ENCODE peak calls at places on chromosomes 11 and 22, in five cellular contexts. U is H9, K is IMR-90, A is H1, L is mesendoderm. H is an unnamed sample.

GRCh38 chr11:103326070-103326794 is 217.0 kb downstream of the DYNC2H1 start:
- DNase-seq in U (peak), K (peak), A (peak), L (peak), H (peak)

GRCh38 chr11:111526501-111526900 is 11.9 kb downstream of the HOATZ start:
- DNase-seq in U (no peak), K (peak), A (no peak), L (peak), H (no peak)

GRCh38 chr22:29224121-29224858 is 18.6 kb downstream of the EMID1 start:
- DNase-seq in L (no peak), U (no peak), K (no peak), A (no peak), H (no peak)

GRCh38 chr11:83087035-83087434 is 15.3 kb upstream of the RAB30 start:
- DNase-seq in U (no peak), K (no peak), A (no peak), L (no peak), H (no peak)

GRCh38 chr22:45617948-45618347 is 53.7 kb upstream of the ATXN10 start:
- DNase-seq in U (no peak), A (no peak), K (no peak), L (no peak), H (no peak)

GRCh38 chr11:73963861-73964260 is 13.0 kb downstream of the DNAJB13 start:
- DNase-seq in K (no peak), L (no peak), A (no peak), U (no peak), H (no peak)

GRCh38 chr11:108693852-108694251 is 29.0 kb downstream of the DDX10 start:
- DNase-seq in A (no peak), L (no peak), K (peak), U (no peak), H (no peak)

GRCh38 chr11:64357904-64358535 is 942 bp upstream of the RPS6KA4 start:
- DNase-seq in L (no peak), U (no peak), A (peak), K (no peak), H (no peak)

GRCh38 chr11:72639475-72640375 is 34.5 kb downstream of the PDE2A start:
- DNase-seq in A (no peak), U (no peak), L (no peak), K (no peak), H (no peak)

GRCh38 chr22:41290262-41291221 is 4.6 kb upstream of the RANGAP1 start:
- DNase-seq in U (peak), K (peak), A (peak), L (peak), H (peak)

GRCh38 chr22:45600791-45601730 is 70.6 kb upstream of the ATXN10 start:
- DNase-seq in K (peak), L (no peak), A (no peak), U (no peak), H (no peak)

GRCh38 chr11:62127426-62127825 is 3.6 kb downstream of the INCENP start:
- DNase-seq in L (no peak), K (no peak), U (no peak), A (no peak), H (no peak)

GRCh38 chr11:94932503-94932902 is 40.9 kb downstream of the CWC15 start:
- DNase-seq in L (no peak), K (no peak), A (no peak), U (no peak), H (no peak)

GRCh38 chr11:69010964-69011623 is 2.0 kb downstream of the MRGPRF start:
- DNase-seq in L (peak), K (peak), U (peak), A (peak), H (peak)

GRCh38 chr11:134731562-134731961 is 319.5 kb upstream of the B3GAT1 start:
- DNase-seq in L (peak), K (no peak), A (peak), U (peak), H (peak)

GRCh38 chr11:30216534-30216933 is 14.3 kb upstream of the FSHB start:
- DNase-seq in K (no peak), U (no peak), A (no peak), L (no peak), H (no peak)

GRCh38 chr22:20464912-20465758 is 27.5 kb upstream of the SCARF2 start:
- DNase-seq in U (no peak), L (no peak), K (no peak), A (no peak), H (no peak)

GRCh38 chr11:33718441-33718840 is 17.8 kb downstream of the CD59 start:
- DNase-seq in K (no peak), L (no peak), U (no peak), A (no peak), H (no peak)

GRCh38 chr22:41001722-41002122 is 50.5 kb downstream of the RBX1 start:
- DNase-seq in L (peak), K (peak), U (no peak), A (no peak), H (no peak)

GRCh38 chr22:17706451-17706900 is 67.8 kb downstream of the BID start:
- DNase-seq in A (no peak), L (peak), U (peak), K (peak), H (no peak)

GRCh38 chr11:29734287-29734686 is 282.5 kb downstream of the KCNA4 start:
- DNase-seq in U (no peak), A (no peak), K (no peak), L (peak), H (no peak)

GRCh38 chr11:106127604-106128003 is 50.1 kb downstream of the AASDHPPT start:
- DNase-seq in L (no peak), U (no peak), K (no peak), A (no peak), H (no peak)

GRCh38 chr11:17894929-17895658 is 117.8 kb downstream of the SERGEF start:
- DNase-seq in L (no peak), K (peak), A (no peak), U (no peak), H (no peak)

GRCh38 chr11:1827931-1828330 is 6.9 kb upstream of the SYT8 start:
- DNase-seq in U (no peak), L (no peak), K (no peak), A (no peak), H (no peak)

GRCh38 chr11:1826552-1827094 is 8.2 kb upstream of the SYT8 start:
- DNase-seq in A (no peak), K (peak), U (peak), L (peak), H (no peak)

GRCh38 chr11:1828542-1828941 is 6.2 kb upstream of the SYT8 start:
- DNase-seq in L (no peak), U (no peak), K (no peak), A (no peak), H (no peak)

GRCh38 chr11:1825785-1826451 is 8.9 kb upstream of the SYT8 start:
- DNase-seq in L (no peak), K (no peak), U (no peak), A (no peak), H (no peak)

GRCh38 chr11:1827095-1827797 is 7.5 kb upstream of the SYT8 start:
- DNase-seq in L (no peak), A (no peak), K (peak), U (no peak), H (no peak)
- H3K18ac ChIP-seq in L (no peak), A (no peak), K (peak), U (no peak), H (peak)

DNA sequence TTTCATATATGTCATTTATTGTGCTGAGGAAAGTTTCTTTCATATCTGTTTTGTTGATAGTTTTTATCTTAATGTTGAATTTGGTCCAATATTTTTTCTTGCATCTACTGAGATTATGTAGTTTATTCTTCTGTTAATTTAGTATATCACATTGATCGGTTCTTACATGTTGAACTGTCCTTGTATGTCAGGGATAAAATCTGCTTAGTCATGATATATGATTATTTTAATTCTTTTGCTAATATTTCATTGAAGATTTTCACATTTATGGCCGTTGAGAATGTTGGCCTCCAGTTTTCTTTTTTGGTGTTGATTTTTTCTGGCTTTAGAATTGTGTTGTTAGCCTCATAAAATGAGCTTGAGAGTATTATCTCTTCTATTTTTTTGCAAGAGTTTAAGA is 31.2 kb upstream of the CHORDC1 start:
- DNase-seq in L (no peak), A (no peak), U (no peak), K (no peak), H (no peak)
- H3K18ac ChIP-seq in L (no peak), A (no peak), U (no peak), K (no peak), H (no peak)

DNA sequence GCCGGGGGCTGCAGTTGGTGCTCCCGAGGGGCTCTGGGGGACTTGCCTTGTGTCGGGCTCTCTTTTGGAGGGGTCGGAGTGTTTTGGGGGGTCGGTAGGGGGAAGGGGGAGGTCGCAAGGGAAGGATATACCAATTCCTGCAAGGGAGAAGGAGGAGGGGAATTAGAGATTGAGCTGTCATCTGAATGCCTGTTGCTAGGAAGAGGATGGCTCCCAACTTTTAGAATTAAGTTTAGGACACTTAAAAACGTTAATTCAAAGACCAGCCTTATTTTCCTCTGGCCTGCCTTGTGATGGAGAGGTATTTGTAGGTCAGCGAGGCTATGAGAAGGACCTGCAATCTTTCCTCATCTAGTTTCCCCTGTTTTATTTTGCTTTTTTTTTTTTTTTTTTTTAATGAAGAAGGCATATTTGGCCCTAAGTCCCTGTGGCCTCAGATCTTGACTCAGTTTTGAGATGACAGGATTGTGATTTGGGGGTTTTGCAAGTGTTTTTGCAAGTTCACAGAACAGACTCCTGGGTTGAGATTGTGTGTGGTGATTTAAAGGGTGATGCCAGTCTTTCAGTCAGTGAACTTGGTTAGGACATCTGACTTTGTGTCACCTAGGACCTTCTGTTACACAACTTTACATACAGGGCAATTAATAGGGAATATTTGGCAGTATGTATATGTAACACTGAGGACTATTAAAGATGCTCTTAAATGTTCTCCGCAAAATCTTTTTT is 664 bp downstream of the TMEM135 start:
- DNase-seq in A (no peak), U (no peak), L (no peak), K (no peak), H (no peak)
- H3K18ac ChIP-seq in A (peak), U (no peak), L (peak), K (peak), H (peak)

GRCh38 chr11:13207665-13208594 is 69.7 kb upstream of the BMAL1 start:
- DNase-seq in A (peak), L (peak), U (peak), K (peak), H (no peak)
- H3K18ac ChIP-seq in A (peak), L (peak), U (peak), K (peak), H (peak)

DNA sequence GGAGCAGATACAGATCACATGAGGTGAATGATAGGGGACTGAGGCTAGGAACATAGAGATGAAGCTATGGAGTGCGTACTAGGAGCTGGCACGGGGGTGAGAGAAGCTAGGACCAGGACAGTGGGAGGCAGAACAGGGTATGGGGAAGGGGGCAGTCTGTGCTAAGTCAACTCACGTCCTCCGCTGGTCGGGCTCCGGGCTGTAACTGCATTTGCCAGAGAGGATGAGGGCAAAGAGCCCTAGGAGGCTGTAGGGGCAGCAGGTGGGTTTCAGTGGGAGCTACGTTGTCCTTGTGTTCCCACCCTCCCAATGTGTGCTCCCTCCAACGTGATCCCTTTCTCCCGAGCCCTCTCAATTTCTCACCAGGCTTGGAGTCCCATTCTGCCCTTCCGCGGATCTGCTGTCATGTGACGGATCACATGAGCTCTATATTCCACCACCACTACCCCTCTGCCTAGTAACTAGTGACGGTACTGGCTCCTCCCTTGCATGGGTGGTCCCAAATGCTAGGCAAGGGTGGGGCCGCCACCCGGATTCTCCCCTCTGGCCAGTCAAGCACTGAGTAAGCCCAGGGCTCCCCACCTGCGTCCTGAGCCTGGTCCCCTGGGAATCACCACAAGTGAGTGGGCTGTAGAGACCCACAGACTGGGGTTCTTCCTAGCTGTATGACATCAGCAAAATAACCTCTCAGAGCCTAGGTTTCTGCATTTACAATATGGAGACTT is at the start of gene TPP1:
- DNase-seq in K (peak), L (peak), U (peak), A (peak), H (peak)
- H3K18ac ChIP-seq in K (peak), L (no peak), U (no peak), A (no peak), H (no peak)

DNA sequence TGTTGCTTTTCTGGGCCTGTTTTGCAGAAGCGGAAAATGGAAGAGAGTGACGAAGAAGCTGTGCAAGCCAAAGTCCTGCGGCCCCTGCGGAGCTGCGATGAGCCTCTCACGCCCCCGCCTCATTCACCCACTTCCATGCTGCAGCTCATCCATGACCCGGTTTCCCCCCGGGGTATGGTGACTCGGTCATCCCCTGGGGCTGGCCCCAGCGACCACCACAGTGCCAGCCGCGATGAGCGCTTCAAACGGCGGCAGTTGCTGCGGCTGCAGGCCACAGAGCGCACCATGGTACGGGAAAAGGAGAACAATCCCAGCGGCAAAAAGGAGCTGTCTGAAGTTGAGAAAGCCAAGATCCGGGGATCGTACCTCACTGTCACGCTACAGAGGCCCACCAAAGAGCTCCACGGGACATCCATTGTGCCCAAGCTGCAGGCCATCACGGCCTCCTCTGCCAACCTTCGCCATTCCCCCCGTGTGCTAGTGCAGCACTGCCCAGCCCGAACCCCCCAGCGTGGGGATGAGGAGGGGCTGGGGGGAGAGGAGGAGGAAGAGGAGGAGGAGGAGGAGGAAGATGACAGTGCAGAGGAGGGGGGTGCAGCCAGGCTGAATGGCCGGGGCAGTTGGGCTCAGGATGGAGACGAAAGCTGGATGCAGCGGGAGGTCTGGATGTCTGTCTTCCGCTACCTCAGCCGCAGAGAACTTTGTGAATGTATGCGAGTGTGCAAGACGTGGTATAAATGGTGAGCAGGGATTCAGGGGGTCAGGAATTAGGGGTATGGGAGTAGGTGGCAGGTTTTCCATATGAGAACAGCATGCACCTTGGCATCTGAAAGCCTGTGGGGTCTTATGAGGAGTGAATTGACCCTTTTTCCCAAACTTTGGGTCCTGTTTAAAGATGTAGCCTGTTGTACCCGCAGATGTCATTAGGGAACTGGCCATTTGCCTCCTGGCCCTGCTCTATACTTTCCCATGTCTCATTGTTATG is 15.9 kb upstream of the GRK2 start:
- DNase-seq in U (no peak), K (no peak), L (no peak), A (no peak), H (no peak)
- H3K18ac ChIP-seq in U (no peak), K (no peak), L (no peak), A (no peak), H (no peak)

GRCh38 chr22:48263791-48264351 is 1501.4 kb downstream of the TBC1D22A start:
- DNase-seq in A (no peak), L (no peak), U (no peak), K (no peak), H (no peak)
- H3K18ac ChIP-seq in A (no peak), L (no peak), U (no peak), K (no peak), H (no peak)

DNA sequence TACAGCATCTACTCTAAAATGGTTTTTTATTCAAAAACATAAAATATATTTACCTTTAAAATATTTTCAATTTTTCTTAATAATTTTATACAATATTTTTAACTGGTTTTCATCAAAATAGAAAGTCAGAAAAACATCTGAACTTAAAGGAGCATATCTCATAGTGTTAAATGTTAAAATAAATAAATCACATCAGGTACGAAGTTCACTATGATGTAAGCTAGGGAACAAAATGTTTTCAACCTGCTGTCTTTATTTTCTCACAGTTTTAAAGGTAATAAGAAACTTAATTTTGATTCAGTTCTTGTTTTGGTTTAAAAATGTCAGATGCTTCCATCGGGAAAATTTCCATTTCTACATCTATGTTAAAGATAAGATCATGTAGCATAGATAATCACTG is 97.7 kb downstream of the MUC15 start:
- DNase-seq in U (no peak), K (no peak), A (no peak), L (no peak), H (no peak)
- H3K18ac ChIP-seq in U (no peak), K (no peak), A (no peak), L (no peak), H (no peak)

GRCh38 chr11:128400382-128401203 is 186.8 kb downstream of the ETS1 start:
- DNase-seq in K (peak), U (no peak), A (no peak), L (no peak), H (no peak)
- H3K18ac ChIP-seq in K (peak), U (no peak), A (no peak), L (no peak), H (no peak)

DNA sequence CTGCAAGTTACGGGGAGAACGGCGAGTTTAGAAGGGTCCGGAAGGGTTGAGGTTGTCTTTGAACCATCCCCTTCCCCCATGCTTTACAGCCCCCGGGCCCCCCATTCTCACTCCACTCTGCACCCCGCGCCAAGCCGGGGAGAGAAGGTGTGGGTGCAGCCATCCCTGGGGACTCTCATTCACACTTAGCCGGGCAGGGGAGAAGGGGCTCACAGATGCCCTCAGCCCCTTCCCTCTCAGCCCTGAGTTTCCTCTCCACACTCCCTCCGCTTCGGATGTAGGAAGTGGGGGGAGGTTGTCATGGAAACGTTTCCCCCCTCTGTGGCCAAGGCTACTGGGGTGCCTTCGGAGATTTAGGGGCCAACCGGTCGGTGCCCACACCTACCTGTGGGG is 333 bp downstream of the CADM1 start:
- DNase-seq in L (no peak), A (no peak), U (no peak), K (no peak), H (no peak)
- H3K18ac ChIP-seq in L (peak), A (no peak), U (peak), K (no peak), H (peak)